ENCODE peak calls at places on chromosomes 7 and 10, in eight cellular contexts. V, U, S, H, M, T, I and C are unnamed samples.

GRCh38 chr7:148304456-148304855 is 286.1 kb upstream of the C7orf33 start:
- DNase-seq in V (no peak), U (peak), S (no peak), H (no peak), M (no peak), T (no peak), I (no peak), C (no peak)

GRCh38 chr7:22814261-22815208 is 8.1 kb downstream of the TOMM7 start:
- DNase-seq in V (no peak), U (peak), S (no peak), H (no peak), M (no peak), T (no peak), I (no peak), C (no peak)

GRCh38 chr7:50781371-50781770 is 1.3 kb downstream of the GRB10 start:
- DNase-seq in V (no peak), U (no peak), S (no peak), H (no peak), M (no peak), T (no peak), I (no peak), C (no peak)

GRCh38 chr10:13939391-13939790 is 352.6 kb downstream of the PRPF18 start:
- DNase-seq in V (no peak), U (no peak), S (no peak), H (no peak), M (no peak), T (no peak), I (no peak), C (no peak)

GRCh38 chr7:10429516-10429915 is 544.2 kb upstream of the PHF14 start:
- DNase-seq in V (no peak), U (no peak), S (no peak), H (no peak), M (no peak), T (no peak), I (no peak), C (no peak)

GRCh38 chr7:20402297-20403230 is 71.9 kb downstream of the ITGB8 start:
- DNase-seq in V (no peak), U (peak), S (no peak), H (no peak), M (no peak), T (no peak), I (no peak), C (no peak)

GRCh38 chr7:128166603-128167315 is 74.3 kb upstream of the LEP start:
- DNase-seq in V (peak), U (no peak), S (no peak), H (no peak), M (peak), T (no peak), I (no peak), C (no peak)

GRCh38 chr10:34584164-34584563 is 230.9 kb downstream of the PARD3 start:
- DNase-seq in V (no peak), U (peak), S (no peak), H (no peak), M (peak), T (no peak), I (no peak), C (no peak)

GRCh38 chr10:30625110-30625509 is 4.4 kb downstream of the LYZL2 start:
- DNase-seq in V (no peak), U (no peak), S (no peak), H (no peak), M (peak), T (no peak), I (no peak), C (no peak)

DNA sequence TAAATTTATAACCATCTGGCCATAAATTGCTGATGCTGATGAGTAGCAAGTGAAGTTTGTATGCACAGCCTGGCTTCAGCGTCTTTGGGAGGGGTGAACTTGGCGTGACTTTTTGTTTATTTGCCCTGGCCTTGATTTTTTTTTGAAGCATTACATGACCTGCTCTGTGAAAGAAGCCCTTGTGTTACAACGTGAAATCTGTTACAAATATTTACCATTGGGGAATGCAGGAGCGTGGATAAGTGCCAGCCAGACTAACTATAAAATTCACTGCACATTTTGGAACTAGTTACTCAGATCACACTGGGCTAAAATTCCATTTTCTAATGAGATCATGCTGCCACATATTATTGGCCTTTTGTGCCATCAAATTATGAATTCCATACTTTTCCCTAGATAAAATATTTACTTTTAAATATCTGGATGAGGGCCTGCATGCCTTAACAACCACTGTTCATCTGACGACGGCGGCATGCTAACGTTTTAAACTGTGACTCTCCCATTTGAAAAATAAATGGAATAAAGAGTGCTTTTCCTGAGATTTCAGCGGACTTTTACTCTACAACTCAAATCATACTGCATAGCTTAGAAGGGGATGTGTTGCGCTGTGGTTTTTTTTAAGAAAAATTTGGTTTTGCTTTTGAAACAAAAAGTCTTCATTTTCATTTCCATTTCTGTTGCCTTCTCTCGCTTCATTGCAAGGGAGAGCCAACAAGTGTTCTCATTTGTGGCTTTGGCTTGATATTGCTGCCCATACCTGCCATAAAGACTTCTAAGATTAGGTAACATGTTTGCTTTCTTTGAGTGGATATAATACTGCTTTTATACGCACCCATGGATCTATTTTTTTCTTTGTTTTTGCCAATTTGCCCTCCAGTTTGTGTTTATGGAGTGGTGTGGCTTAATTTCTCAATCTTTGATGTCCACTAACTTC is 352.2 kb downstream of the TFEC start:
- DNase-seq in V (peak), U (no peak), S (no peak), H (no peak), M (peak), T (no peak), I (no peak), C (no peak)
- H3K4me3 ChIP-seq in V (no peak), U (no peak), S (no peak), H (no peak), M (no peak), T (no peak), I (peak), C (no peak)

DNA sequence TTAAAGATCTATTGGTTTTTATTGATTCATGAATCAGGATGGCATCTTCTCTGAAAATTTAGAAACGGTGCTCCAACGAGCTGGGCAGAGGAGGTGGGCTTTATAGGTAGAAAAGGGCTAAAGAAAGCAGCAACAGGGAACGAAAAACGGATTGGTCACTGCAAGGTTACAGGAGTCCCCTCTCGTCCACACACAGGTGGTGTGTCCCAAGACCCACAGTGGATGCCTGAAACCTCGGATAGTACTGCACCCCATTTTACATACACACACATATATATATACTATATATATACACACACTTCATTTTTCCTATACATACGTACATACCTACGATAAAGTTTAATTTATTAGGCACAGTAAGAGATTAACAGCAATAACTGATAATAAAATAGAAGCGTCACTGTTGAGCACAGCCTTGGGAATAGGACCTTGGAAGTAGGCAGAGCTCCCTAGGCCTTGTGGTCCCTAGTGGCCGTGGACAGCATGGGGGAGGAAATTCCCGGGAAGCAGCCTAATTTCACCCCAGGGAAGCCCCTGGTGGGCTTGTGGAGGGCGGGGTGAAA is 737 bp upstream of the NUB1 start:
- DNase-seq in V (no peak), U (no peak), S (no peak), H (no peak), M (no peak), T (no peak), I (no peak), C (no peak)
- TF ChIP-seq CTCF in V (no peak), U (no peak), S (no peak), H (no peak), M (no peak), T (no peak), I (peak), C (no peak)

GRCh38 chr10:124717911-124718734 is 26.1 kb downstream of the FAM53B start:
- DNase-seq in V (no peak), U (peak), S (no peak), H (no peak), M (no peak), T (no peak), I (no peak), C (no peak)
- H3K4me3 ChIP-seq in V (no peak), U (no peak), S (no peak), H (peak), M (no peak), T (no peak), I (no peak), C (no peak)

DNA sequence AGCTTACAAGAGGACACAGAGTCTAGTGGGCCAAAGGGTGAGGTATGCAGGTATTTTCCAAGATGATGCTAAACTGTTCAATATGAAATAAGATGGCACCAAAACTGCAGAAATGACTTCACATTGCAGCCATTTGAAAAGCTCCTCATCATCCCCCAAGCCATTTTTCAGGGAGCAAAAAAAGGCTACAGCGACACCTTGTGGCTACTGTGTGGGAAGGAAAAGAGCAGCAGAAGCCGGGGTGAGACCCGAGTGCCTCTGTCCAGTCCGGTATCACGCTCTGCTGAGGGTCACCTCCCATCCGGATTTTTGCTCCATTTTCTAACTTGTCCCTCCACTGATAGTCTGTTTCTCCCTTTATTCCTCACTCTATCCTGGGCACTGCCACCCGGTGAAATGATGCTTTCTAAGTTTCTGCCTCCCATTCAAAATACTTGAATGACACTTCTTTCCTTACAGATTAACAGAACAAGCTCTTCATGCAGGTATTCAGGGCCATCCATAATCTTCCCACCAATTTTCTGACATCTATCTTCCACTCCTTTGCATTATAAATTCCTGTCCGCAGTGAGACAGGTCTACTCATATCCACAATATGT is 220.2 kb downstream of the DGKI start:
- DNase-seq in V (peak), U (peak), S (peak), H (no peak), M (no peak), T (no peak), I (no peak), C (no peak)
- TF ChIP-seq CTCF in V (peak), U (peak), S (peak), H (peak), M (peak), T (peak), I (peak), C (peak)

DNA sequence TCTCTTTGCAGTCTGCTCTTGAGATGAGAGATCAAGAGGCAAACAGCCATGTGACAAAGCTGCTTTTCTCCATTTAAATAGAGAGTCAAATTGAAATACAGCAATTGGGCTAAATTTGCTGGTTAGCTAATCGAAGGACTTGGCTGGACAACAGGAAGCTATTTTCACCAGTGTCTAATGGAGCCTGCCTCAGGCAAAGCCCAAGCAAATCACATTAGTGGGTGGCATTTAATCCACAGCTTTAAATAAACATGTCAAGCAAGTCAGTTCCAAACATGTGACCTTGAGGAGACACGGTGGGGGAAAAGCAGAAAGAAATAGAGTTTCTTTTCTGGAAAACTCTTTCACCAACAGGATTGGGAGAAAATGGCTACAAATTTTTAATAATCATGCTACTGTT is 180.5 kb upstream of the AOAH start:
- DNase-seq in V (peak), U (no peak), S (no peak), H (no peak), M (no peak), T (no peak), I (no peak), C (no peak)
- H3K4me3 ChIP-seq in V (no peak), U (no peak), S (no peak), H (no peak), M (no peak), T (no peak), I (no peak), C (no peak)

GRCh38 chr10:76301950-76302349 is 870.5 kb downstream of the LRMDA start:
- DNase-seq in V (no peak), U (peak), S (no peak), H (no peak), M (no peak), T (no peak), I (no peak), C (no peak)
- TF ChIP-seq CTCF in V (no peak), U (no peak), S (no peak), H (no peak), M (no peak), T (peak), I (no peak), C (peak)